ENCODE peak calls at places on chromosomes 11 and 22, in six cellular contexts. D, Y, F, W, A and Q are unnamed samples.
A peak's percentile ranks its signal among the peaks of the same experiment; 100 is the strongest.

GRCh38 chr22:23274891-23275694 is 94.8 kb downstream of the BCR start:
- DNase-seq in D (no peak), Y (no peak), F (no peak), W (no peak), A (no peak), Q (no peak)

GRCh38 chr11:31816467-31817053 is 5.4 kb upstream of the PAX6 start:
- DNase-seq in D (no peak), Y (no peak), F (no peak), W (no peak), A (no peak), Q (no peak)

GRCh38 chr11:9273430-9274336 is 8.5 kb upstream of the DENND5A start:
- DNase-seq in D (peak; percentile 78), Y (peak; percentile 10), F (peak; percentile 44), W (no peak), A (peak; percentile 70), Q (peak; percentile 36)

GRCh38 chr11:94602430-94603372 is 35.5 kb downstream of the PIWIL4 start:
- DNase-seq in D (peak; percentile 86), Y (peak; percentile 34), F (peak; percentile 75), W (no peak), A (peak; percentile 68), Q (peak; percentile 11)

GRCh38 chr11:66362481-66363147 is 8.9 kb downstream of the SLC29A2 start:
- DNase-seq in D (no peak), Y (no peak), F (no peak), W (no peak), A (no peak), Q (no peak)

GRCh38 chr11:71325418-71326327 is 73.3 kb upstream of the SHANK2 start:
- DNase-seq in D (no peak), Y (no peak), F (no peak), W (no peak), A (peak; percentile 37), Q (no peak)

GRCh38 chr22:31952094-31952401 is 7.7 kb downstream of the YWHAH start:
- DNase-seq in D (no peak), Y (no peak), F (no peak), W (no peak), A (no peak), Q (peak; percentile 43)

GRCh38 chr11:69283446-69283845 is 10.5 kb upstream of the MYEOV start:
- DNase-seq in D (no peak), Y (no peak), F (no peak), W (no peak), A (no peak), Q (no peak)

GRCh38 chr22:37018086-37018814 is 997 bp downstream of the TST start:
- DNase-seq in D (no peak), Y (no peak), F (no peak), W (no peak), A (no peak), Q (no peak)

GRCh38 chr22:17303840-17304779 is 65.2 kb upstream of the CECR2 start:
- DNase-seq in D (no peak), Y (peak; percentile 66), F (no peak), W (no peak), A (no peak), Q (no peak)

GRCh38 chr11:124745835-124746620 is 6.0 kb downstream of the VSIG2 start:
- DNase-seq in D (no peak), Y (peak; percentile 31), F (no peak), W (no peak), A (no peak), Q (no peak)

GRCh38 chr11:93659841-93660240 is 1.6 kb upstream of the CEP295 start:
- DNase-seq in D (peak; percentile 36), Y (no peak), F (no peak), W (no peak), A (no peak), Q (peak; percentile 67)

GRCh38 chr11:70164705-70165104 is 38.4 kb upstream of the FADD start:
- DNase-seq in D (no peak), Y (no peak), F (no peak), W (no peak), A (no peak), Q (no peak)

GRCh38 chr22:24706732-24707476 is 67.6 kb downstream of the PIWIL3 start:
- DNase-seq in D (no peak), Y (no peak), F (no peak), W (no peak), A (no peak), Q (no peak)

GRCh38 chr11:107859459-107860239 is 1.1 kb upstream of the SLC35F2 start:
- DNase-seq in D (no peak), Y (peak; percentile 23), F (peak; percentile 13), W (peak; percentile 16), A (peak; percentile 27), Q (peak; percentile 37)

GRCh38 chr11:114774599-114775365 is 96.5 kb downstream of the NXPE2 start:
- DNase-seq in D (peak; percentile 46), Y (peak; percentile 19), F (peak; percentile 17), W (peak; percentile 77), A (peak; percentile 16), Q (peak; percentile 19)

GRCh38 chr22:22520020-22520656 is at the start of gene ZNF280A:
- DNase-seq in D (no peak), Y (no peak), F (peak; percentile 54), W (no peak), A (no peak), Q (no peak)

GRCh38 chr11:2795491-2795991 is 90.0 kb downstream of the CDKN1C start:
- DNase-seq in D (no peak), Y (peak; percentile 0), F (no peak), W (no peak), A (no peak), Q (no peak)

GRCh38 chr11:131773626-131774025 is 403.2 kb downstream of the NTM start:
- DNase-seq in D (peak; percentile 20), Y (no peak), F (no peak), W (no peak), A (no peak), Q (no peak)

GRCh38 chr11:69799097-69799496 is 20.1 kb downstream of the FGF3 start:
- DNase-seq in D (no peak), Y (no peak), F (no peak), W (no peak), A (no peak), Q (no peak)

GRCh38 chr22:33299245-33299956 is 241.2 kb upstream of the SYN3 start:
- DNase-seq in D (no peak), Y (no peak), F (no peak), W (no peak), A (no peak), Q (no peak)

GRCh38 chr11:20110908-20111669 is 49.2 kb downstream of the DBX1 start:
- DNase-seq in D (peak; percentile 85), Y (peak; percentile 56), F (peak; percentile 61), W (peak; percentile 50), A (peak; percentile 93), Q (peak; percentile 74)

GRCh38 chr11:43905788-43906187 is 25.2 kb downstream of the ALKBH3 start:
- DNase-seq in D (peak; percentile 17), Y (no peak), F (peak; percentile 96), W (no peak), A (no peak), Q (no peak)

GRCh38 chr11:46524201-46524600 is 69.6 kb downstream of the AMBRA1 start:
- DNase-seq in D (no peak), Y (no peak), F (no peak), W (no peak), A (no peak), Q (no peak)

GRCh38 chr11:74327076-74327475 is 15.6 kb upstream of the P4HA3 start:
- DNase-seq in D (no peak), Y (no peak), F (no peak), W (no peak), A (no peak), Q (no peak)

GRCh38 chr11:46010100-46010499 is 87.6 kb downstream of the LARGE2 start:
- DNase-seq in D (no peak), Y (no peak), F (no peak), W (no peak), A (no peak), Q (no peak)

GRCh38 chr22:20889025-20889704 is 28.0 kb upstream of the CRKL start:
- DNase-seq in D (no peak), Y (no peak), F (no peak), W (no peak), A (no peak), Q (no peak)

GRCh38 chr11:87125257-87125656 is 87.5 kb downstream of the TMEM135 start:
- DNase-seq in D (no peak), Y (no peak), F (no peak), W (no peak), A (peak; percentile 24), Q (no peak)

GRCh38 chr11:78737891-78738290 is 163.2 kb upstream of the NARS2 start:
- DNase-seq in D (peak; percentile 61), Y (no peak), F (no peak), W (no peak), A (no peak), Q (no peak)

GRCh38 chr11:34332524-34332923 is 25.3 kb downstream of the ABTB2 start:
- DNase-seq in D (no peak), Y (no peak), F (no peak), W (no peak), A (no peak), Q (no peak)

GRCh38 chr11:33893711-33894401 is 2.0 kb upstream of the LMO2 start:
- DNase-seq in D (no peak), Y (peak; percentile 89), F (peak; percentile 67), W (no peak), A (no peak), Q (no peak)

GRCh38 chr11:64447717-64448598 is 89.0 kb downstream of the RPS6KA4 start:
- DNase-seq in D (peak; percentile 7), Y (no peak), F (peak; percentile 24), W (no peak), A (no peak), Q (peak; percentile 23)

GRCh38 chr11:114079406-114080072 is 20.0 kb downstream of the ZBTB16 start:
- DNase-seq in D (no peak), Y (no peak), F (peak; percentile 78), W (no peak), A (no peak), Q (no peak)

GRCh38 chr11:119763071-119763715 is 34.2 kb upstream of the NECTIN1 start:
- DNase-seq in D (no peak), Y (no peak), F (no peak), W (no peak), A (no peak), Q (no peak)

GRCh38 chr11:2788751-2789140 is 89.0 kb upstream of the KCNQ1OT1 start:
- DNase-seq in D (no peak), Y (no peak), F (no peak), W (no peak), A (no peak), Q (no peak)